ENCODE peak calls at places on chromosome 22, in four cellular contexts. One of them, this sample, is unnamed.

GRCh38 chr22:26845016-26845728 is 187.8 kb downstream of the MIAT start:
- DNase-seq in choroid plexus epithelial cell: peak
- DNase-seq in GM23338: no peak
- DNase-seq in heart left ventricle: no peak
- DNase-seq in this sample: no peak

GRCh38 chr22:35752172-35752832 is 34.6 kb downstream of the APOL5 start:
- DNase-seq in choroid plexus epithelial cell: peak
- DNase-seq in GM23338: peak
- DNase-seq in heart left ventricle: no peak
- DNase-seq in this sample: no peak

GRCh38 chr22:44272330-44272729 is 40.4 kb downstream of the SHISAL1 start:
- DNase-seq in choroid plexus epithelial cell: no peak
- DNase-seq in GM23338: no peak
- DNase-seq in heart left ventricle: no peak
- DNase-seq in this sample: no peak

GRCh38 chr22:40628354-40629042 is 8.0 kb downstream of the MRTFA start:
- DNase-seq in choroid plexus epithelial cell: peak
- DNase-seq in GM23338: no peak
- DNase-seq in heart left ventricle: no peak
- DNase-seq in this sample: no peak

GRCh38 chr22:30575011-30575671 is 676 bp upstream of the GAL3ST1 start:
- DNase-seq in choroid plexus epithelial cell: no peak
- DNase-seq in GM23338: peak
- DNase-seq in heart left ventricle: peak
- DNase-seq in this sample: no peak

GRCh38 chr22:36331306-36331911 is 56.4 kb downstream of the MYH9 start:
- DNase-seq in choroid plexus epithelial cell: peak
- DNase-seq in GM23338: peak
- DNase-seq in heart left ventricle: peak
- DNase-seq in this sample: no peak

GRCh38 chr22:28017859-28018258 is 98.8 kb upstream of the PITPNB start:
- DNase-seq in choroid plexus epithelial cell: no peak
- DNase-seq in GM23338: no peak
- DNase-seq in heart left ventricle: no peak
- DNase-seq in this sample: no peak

GRCh38 chr22:46633334-46633890 is 13.2 kb downstream of the GRAMD4 start:
- DNase-seq in choroid plexus epithelial cell: no peak
- DNase-seq in GM23338: no peak
- DNase-seq in heart left ventricle: no peak
- DNase-seq in this sample: no peak

GRCh38 chr22:46149998-46150549 is at the start of gene PPARA:
- DNase-seq in choroid plexus epithelial cell: peak
- DNase-seq in GM23338: peak
- DNase-seq in heart left ventricle: peak
- DNase-seq in this sample: no peak

GRCh38 chr22:46551996-46552395 is 14.6 kb upstream of the CELSR1 start:
- DNase-seq in choroid plexus epithelial cell: no peak
- DNase-seq in GM23338: no peak
- DNase-seq in heart left ventricle: no peak
- DNase-seq in this sample: no peak

GRCh38 chr22:18970180-18970947 is 34.3 kb upstream of the PRODH start:
- DNase-seq in choroid plexus epithelial cell: no peak
- DNase-seq in GM23338: peak
- DNase-seq in heart left ventricle: no peak
- DNase-seq in this sample: no peak

GRCh38 chr22:21593406-21594232 is 26.1 kb downstream of the UBE2L3 start:
- DNase-seq in choroid plexus epithelial cell: no peak
- DNase-seq in GM23338: peak
- DNase-seq in heart left ventricle: peak
- DNase-seq in this sample: no peak

GRCh38 chr22:45200862-45201511 is 37.3 kb downstream of the NUP50 start:
- DNase-seq in choroid plexus epithelial cell: peak
- DNase-seq in GM23338: no peak
- DNase-seq in heart left ventricle: no peak
- DNase-seq in this sample: no peak

GRCh38 chr22:21918466-21919185 is 34.0 kb downstream of the PPM1F start:
- DNase-seq in choroid plexus epithelial cell: no peak
- DNase-seq in GM23338: no peak
- DNase-seq in heart left ventricle: no peak
- DNase-seq in this sample: no peak

GRCh38 chr22:17841836-17842235 is 67.6 kb upstream of the BID start:
- DNase-seq in choroid plexus epithelial cell: no peak
- DNase-seq in GM23338: no peak
- DNase-seq in heart left ventricle: no peak
- DNase-seq in this sample: no peak

DNA sequence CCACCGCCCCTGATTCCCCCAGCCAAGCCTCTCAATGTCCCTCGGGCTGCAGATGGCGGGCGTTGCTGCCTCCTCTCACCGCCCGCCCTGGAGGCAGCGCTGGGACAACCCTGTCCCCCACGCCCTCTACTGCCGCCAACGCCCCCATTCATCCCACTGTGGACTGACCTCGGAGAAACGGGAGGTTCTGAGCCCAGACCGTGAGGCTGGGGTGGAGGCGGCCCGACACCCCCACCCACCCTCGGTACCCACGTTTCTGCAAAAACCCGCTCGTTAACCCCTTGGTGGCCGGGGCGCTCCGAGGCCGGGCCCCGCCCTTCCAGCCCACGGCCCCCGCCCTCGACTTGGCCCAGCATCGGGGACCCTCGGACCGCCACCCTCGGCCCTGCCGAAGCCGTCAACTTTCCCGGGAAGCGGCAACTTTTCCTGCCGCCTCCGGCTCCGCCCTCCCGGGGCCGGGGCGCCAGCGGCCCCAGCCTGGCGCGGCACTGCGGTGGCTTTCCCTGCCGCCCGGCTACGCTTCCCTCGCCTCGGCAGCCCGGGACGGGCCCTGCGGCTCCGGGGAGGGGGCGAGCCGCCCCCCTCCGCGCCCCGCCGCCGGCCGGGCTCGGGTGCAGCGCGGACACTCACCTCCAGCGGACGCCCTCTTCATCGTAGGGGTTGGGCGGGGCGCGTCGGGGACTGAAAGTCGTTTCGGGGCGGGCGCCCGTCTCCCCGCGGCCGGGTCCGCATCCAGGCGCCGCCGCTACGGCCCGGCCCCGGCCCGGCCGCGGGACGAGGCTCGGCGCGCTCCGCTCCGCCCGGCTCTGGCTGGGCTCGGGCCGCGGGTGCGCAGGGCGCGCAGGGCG is 453 bp downstream of the RTN4R start:
- DNase-seq in choroid plexus epithelial cell: no peak
- DNase-seq in GM23338: peak
- DNase-seq in heart left ventricle: no peak
- DNase-seq in this sample: no peak
- TF ChIP-seq CTCF in choroid plexus epithelial cell: no peak
- TF ChIP-seq CTCF in GM23338: no peak
- TF ChIP-seq CTCF in heart left ventricle: no peak
- TF ChIP-seq CTCF in this sample: no peak

DNA sequence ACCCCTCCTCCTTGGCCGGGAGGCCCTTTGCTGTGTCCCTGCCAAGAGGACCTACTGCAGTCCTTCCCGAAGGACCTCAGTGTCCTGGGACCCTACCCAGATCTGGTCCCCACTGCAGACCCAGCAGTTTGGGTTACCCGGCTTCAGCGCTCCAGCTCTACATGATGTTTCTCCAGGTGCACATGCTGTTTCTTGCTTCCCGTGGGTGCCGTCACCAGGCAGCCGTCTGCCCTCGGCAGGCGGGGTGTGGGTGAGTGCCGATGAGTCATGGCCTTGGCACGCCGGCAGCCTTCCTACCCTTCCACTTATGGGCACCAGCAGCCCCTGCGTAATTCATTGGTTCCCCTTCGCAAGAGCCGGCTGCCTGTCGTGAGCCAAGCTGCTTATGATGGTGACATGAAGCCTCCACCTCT is 101.8 kb downstream of the BCR start:
- DNase-seq in choroid plexus epithelial cell: peak
- DNase-seq in GM23338: no peak
- DNase-seq in heart left ventricle: peak
- DNase-seq in this sample: no peak
- TF ChIP-seq CTCF in choroid plexus epithelial cell: no peak
- TF ChIP-seq CTCF in GM23338: no peak
- TF ChIP-seq CTCF in heart left ventricle: no peak
- TF ChIP-seq CTCF in this sample: peak

GRCh38 chr22:29328566-29329500 is 13.3 kb upstream of the RASL10A start:
- DNase-seq in choroid plexus epithelial cell: no peak
- DNase-seq in GM23338: no peak
- DNase-seq in heart left ventricle: no peak
- DNase-seq in this sample: no peak

GRCh38 chr22:29327089-29327764 is 11.7 kb upstream of the RASL10A start:
- DNase-seq in choroid plexus epithelial cell: no peak
- DNase-seq in GM23338: no peak
- DNase-seq in heart left ventricle: no peak
- DNase-seq in this sample: no peak

GRCh38 chr22:29326481-29326880 is 11.0 kb upstream of the RASL10A start:
- DNase-seq in choroid plexus epithelial cell: no peak
- DNase-seq in GM23338: no peak
- DNase-seq in heart left ventricle: no peak
- DNase-seq in this sample: no peak

GRCh38 chr22:29329581-29329980 is 14.1 kb upstream of the RASL10A start:
- DNase-seq in choroid plexus epithelial cell: no peak
- DNase-seq in GM23338: no peak
- DNase-seq in heart left ventricle: no peak
- DNase-seq in this sample: no peak

GRCh38 chr22:29328055-29328454 is 12.6 kb upstream of the RASL10A start:
- DNase-seq in choroid plexus epithelial cell: no peak
- DNase-seq in GM23338: no peak
- DNase-seq in heart left ventricle: no peak
- DNase-seq in this sample: no peak
- TF ChIP-seq CTCF in choroid plexus epithelial cell: no peak
- TF ChIP-seq CTCF in GM23338: no peak
- TF ChIP-seq CTCF in heart left ventricle: no peak
- TF ChIP-seq CTCF in this sample: no peak

DNA sequence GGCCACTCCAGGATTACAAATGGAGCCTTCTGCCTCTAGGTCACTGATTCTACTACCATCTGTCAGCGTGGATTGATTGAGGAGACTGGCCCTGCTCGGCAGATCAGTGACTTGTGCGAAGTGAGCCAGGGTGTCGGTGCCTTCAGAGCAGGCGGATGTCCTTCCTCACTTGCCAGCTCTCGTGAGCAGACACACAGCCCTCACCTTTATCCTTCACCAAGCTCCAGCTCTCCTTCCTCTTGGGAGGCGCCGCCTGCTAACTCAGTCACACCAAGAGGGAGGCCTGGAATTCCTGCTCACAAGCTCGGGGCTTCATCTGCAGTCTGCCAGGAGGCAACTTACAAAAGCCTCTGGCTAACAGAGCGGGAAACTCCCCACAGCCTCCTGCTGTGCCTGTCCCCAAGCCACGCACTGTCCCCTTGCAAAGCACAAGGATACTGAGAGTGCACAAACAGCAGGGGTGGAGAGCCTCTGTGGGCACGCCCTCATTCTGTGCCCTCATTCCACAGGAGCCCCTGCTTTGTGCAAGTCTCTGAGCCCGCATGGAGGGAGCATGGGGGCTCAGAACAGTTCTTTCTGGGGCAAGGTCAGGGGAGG is 3.5 kb upstream of the TCF20 start:
- DNase-seq in choroid plexus epithelial cell: no peak
- DNase-seq in GM23338: peak
- DNase-seq in heart left ventricle: no peak
- DNase-seq in this sample: no peak
- TF ChIP-seq CTCF in choroid plexus epithelial cell: no peak
- TF ChIP-seq CTCF in GM23338: no peak
- TF ChIP-seq CTCF in heart left ventricle: no peak
- TF ChIP-seq CTCF in this sample: no peak

DNA sequence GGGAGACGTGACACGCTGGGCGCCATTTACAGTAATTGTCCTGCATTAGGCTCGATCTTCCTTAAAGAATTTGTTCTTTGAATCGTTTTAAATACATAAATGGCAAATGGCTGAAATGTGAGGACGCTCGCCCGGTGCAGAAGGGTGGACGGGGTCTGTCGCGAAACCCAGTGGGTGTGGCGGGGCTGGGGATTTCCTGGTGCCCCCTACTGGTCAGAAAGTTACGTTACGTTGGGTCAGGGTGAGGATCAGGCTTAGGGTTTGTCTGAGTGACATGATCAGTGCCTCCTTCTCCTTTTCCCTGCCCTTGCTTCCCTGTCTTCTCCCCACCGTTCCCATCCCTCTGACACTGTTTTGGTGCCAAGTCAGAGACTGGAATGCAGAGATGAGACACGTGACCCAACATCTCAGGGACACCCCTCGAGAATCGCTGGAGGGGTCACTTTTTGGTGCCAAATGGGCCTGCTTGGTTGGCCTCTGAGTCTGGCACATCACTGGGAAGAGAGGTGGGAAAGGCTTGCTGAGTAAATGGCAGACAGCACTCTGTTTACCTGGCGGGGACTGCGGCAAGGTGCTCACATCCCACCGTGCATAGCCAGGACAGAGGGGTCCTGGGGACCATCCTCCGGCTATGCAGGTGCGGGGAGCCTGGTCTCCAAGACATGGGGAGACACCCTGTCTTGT is 1107.6 kb downstream of the BRD1 start:
- DNase-seq in choroid plexus epithelial cell: no peak
- DNase-seq in GM23338: peak
- DNase-seq in heart left ventricle: no peak
- DNase-seq in this sample: no peak
- TF ChIP-seq CTCF in choroid plexus epithelial cell: no peak
- TF ChIP-seq CTCF in GM23338: peak
- TF ChIP-seq CTCF in heart left ventricle: no peak
- TF ChIP-seq CTCF in this sample: no peak

DNA sequence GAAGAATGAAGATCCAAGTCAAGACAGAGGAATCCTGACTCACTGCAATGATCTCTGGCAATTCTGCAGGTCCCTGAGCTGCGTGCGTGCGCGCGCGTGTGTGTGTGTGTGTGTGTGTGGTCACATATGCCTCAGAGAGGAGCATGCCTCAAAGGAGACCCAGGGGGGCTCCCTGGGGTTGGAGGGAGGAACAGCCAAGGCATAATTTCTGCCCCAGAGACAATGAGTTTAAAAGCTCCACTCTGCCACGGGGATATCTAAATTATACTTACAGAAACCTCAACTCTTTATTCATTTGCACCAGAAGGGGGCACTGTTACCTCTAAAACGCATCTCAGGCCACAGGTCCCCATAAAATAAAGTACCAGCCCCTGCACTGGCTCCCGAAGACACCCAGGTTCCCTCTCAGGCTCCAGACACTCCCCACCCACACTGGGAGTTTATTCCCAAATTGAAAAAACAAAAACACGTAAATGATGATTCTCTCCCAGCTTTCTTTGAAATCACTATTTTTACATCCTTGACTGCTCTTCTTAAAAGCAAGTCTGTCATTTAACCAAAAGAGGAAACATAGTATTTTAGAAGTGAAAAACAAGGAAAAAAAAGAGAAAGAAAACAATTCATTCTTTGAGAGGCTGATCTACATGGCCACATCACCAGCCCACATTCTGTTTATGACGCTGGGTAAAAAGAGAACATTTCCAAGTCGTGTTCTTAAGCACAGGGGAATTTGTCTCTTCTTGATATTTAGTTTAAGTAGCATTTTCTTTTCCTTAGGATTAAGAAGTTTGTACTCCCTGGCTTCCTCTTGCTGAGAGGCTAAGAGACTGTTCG is 400.9 kb downstream of the LARGE1 start:
- DNase-seq in choroid plexus epithelial cell: peak
- DNase-seq in GM23338: peak
- DNase-seq in heart left ventricle: peak
- DNase-seq in this sample: no peak
- TF ChIP-seq CTCF in choroid plexus epithelial cell: peak
- TF ChIP-seq CTCF in GM23338: peak
- TF ChIP-seq CTCF in heart left ventricle: peak
- TF ChIP-seq CTCF in this sample: peak